ENCODE peak calls at places on chromosomes 4 and X, in four cellular contexts. Q is IMR-90, F is H1, G is H9. H is an unnamed sample.

GRCh38 chrX:115324194-115324593 is 34.7 kb downstream of the LUZP4 start:
- DNase-seq in F (no peak), G (no peak), Q (peak), H (no peak)

GRCh38 chrX:131853440-131853839 is 169.7 kb upstream of the STK26 start:
- DNase-seq in F (no peak), Q (no peak), G (no peak), H (no peak)

GRCh38 chr4:161404346-161405110 is 759.3 kb downstream of the FSTL5 start:
- DNase-seq in G (no peak), Q (no peak), F (no peak), H (peak)

GRCh38 chr4:57037982-57038604 is 59.4 kb downstream of the POLR2B start:
- DNase-seq in F (peak), Q (peak), G (peak), H (peak)

GRCh38 chr4:103498161-103499070 is 221.4 kb downstream of the TACR3 start:
- DNase-seq in G (no peak), Q (peak), F (no peak), H (peak)

GRCh38 chrX:40152173-40152705 is 54.5 kb upstream of the BCOR start:
- DNase-seq in F (peak), G (peak), Q (no peak), H (peak)

GRCh38 chrX:45788315-45788714 is 587.6 kb upstream of the DIPK2B start:
- DNase-seq in F (no peak), G (no peak), Q (no peak), H (no peak)

GRCh38 chrX:45428816-45429215 is 228.1 kb upstream of the DIPK2B start:
- DNase-seq in G (no peak), F (no peak), Q (no peak), H (no peak)

GRCh38 chrX:9797961-9798360 is 11.7 kb downstream of the SHROOM2 start:
- DNase-seq in F (no peak), Q (no peak), G (no peak), H (no peak)

GRCh38 chrX:150896632-150897031 is 1.8 kb downstream of the CD99L2 start:
- DNase-seq in F (no peak), G (no peak), Q (no peak), H (no peak)

GRCh38 chr4:10122236-10122932 is 5.8 kb upstream of the WDR1 start:
- DNase-seq in G (no peak), Q (no peak), F (no peak), H (no peak)

GRCh38 chrX:8632949-8633348 is 99.0 kb downstream of the ANOS1 start:
- DNase-seq in F (no peak), G (no peak), Q (no peak), H (no peak)

DNA sequence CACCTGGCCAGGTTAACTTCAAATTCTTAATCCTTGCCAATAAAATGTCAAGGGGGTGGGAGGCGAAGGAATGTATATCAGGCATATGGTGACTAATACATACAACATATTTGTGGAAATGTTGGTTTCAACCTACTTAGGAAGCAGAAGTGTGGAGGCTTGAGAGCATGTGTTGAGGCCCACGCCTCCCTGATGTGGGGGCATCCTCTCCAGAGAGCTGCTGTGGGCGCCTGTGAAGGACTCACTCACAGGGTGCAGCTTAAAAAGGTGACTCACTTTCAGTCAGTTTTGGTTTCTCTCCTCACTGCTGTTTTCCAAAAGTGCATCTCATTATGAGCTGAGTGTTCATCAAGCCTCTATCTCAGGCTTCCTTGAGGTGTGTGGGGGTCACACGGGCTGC is 27.5 kb downstream of the LNX1 start:
- DNase-seq in G (no peak), Q (peak), F (no peak), H (no peak)
- H3K4ac ChIP-seq in G (no peak), Q (peak), F (peak), H (no peak)

GRCh38 chrX:81174286-81174685 is 27.4 kb downstream of the HMGN5 start:
- DNase-seq in F (no peak), Q (peak), G (no peak), H (peak)
- H4K5ac ChIP-seq in F (no peak), Q (no peak), G (no peak), H (no peak)

GRCh38 chr4:169210516-169211108 is 60.1 kb downstream of the SH3RF1 start:
- DNase-seq in F (no peak), G (no peak), Q (no peak), H (no peak)

GRCh38 chr4:169207436-169208089 is 63.2 kb downstream of the SH3RF1 start:
- DNase-seq in F (no peak), G (no peak), Q (no peak), H (no peak)

GRCh38 chr4:169208516-169208915 is 62.2 kb downstream of the SH3RF1 start:
- DNase-seq in Q (peak), G (no peak), F (no peak), H (no peak)

GRCh38 chr4:169209388-169209883 is 61.3 kb downstream of the SH3RF1 start:
- DNase-seq in Q (no peak), G (no peak), F (no peak), H (peak)

DNA sequence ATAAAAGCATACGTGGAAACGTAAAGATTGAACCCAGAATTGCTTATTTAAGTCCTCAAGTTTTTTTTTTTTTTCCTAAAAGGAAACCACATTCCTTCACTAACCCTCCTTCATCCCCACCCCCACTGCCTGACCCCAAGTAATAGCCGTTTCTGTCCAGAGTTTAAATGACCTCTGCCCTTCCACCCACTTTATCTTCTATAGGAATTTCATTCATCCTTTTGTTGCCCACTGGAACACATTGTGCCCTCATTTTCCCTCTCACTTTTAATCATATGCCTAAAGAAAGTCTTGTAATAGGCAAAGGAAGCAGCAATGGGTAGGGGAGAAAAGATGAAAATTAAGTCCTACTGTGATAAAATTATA is 62.7 kb downstream of the SH3RF1 start:
- DNase-seq in Q (no peak), G (no peak), F (no peak), H (no peak)
- H3K56ac ChIP-seq in Q (no peak), G (no peak), F (no peak), H (no peak)

GRCh38 chr4:137470806-137471205 is 61.5 kb downstream of the PCDH18 start:
- DNase-seq in F (no peak), G (no peak), Q (no peak), H (no peak)

GRCh38 chr4:137471895-137472294 is 60.4 kb downstream of the PCDH18 start:
- DNase-seq in Q (peak), G (no peak), F (no peak), H (no peak)

GRCh38 chr4:137474711-137475301 is 57.5 kb downstream of the PCDH18 start:
- DNase-seq in F (no peak), Q (peak), G (no peak), H (no peak)

GRCh38 chr4:137468836-137469235 is 63.5 kb downstream of the PCDH18 start:
- DNase-seq in F (no peak), Q (no peak), G (no peak), H (no peak)

GRCh38 chr4:137471461-137471860 is 60.8 kb downstream of the PCDH18 start:
- DNase-seq in G (no peak), F (no peak), Q (peak), H (no peak)
- H3K4ac ChIP-seq in G (no peak), F (no peak), Q (no peak), H (no peak)

GRCh38 chr4:110266136-110266535 is 67.7 kb upstream of the ELOVL6 start:
- DNase-seq in G (no peak), F (no peak), Q (no peak), H (no peak)

GRCh38 chr4:110265001-110265400 is 66.6 kb upstream of the ELOVL6 start:
- DNase-seq in F (no peak), Q (no peak), G (no peak), H (no peak)

DNA sequence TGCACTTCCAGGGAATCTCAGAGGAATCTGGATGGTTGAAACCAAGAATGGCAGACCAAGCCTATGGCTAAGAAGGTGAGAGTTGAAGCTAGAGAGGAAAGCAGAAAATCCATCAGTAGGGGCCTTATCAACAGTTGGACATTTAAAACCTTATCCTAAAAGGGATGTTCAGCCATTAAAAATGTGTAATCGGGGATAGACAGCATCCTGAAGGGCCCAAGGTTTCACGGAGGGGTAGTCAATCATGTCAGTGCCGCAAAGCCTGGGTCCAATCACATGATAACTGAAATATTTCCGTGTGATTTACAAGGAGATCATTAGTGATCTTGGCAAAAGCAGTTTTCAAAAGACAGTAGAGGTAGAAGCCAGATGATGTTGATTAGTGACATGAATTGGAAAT is 61.9 kb upstream of the ELOVL6 start:
- DNase-seq in Q (no peak), F (no peak), G (no peak), H (no peak)
- H4K5ac ChIP-seq in Q (no peak), F (no peak), G (no peak), H (no peak)

DNA sequence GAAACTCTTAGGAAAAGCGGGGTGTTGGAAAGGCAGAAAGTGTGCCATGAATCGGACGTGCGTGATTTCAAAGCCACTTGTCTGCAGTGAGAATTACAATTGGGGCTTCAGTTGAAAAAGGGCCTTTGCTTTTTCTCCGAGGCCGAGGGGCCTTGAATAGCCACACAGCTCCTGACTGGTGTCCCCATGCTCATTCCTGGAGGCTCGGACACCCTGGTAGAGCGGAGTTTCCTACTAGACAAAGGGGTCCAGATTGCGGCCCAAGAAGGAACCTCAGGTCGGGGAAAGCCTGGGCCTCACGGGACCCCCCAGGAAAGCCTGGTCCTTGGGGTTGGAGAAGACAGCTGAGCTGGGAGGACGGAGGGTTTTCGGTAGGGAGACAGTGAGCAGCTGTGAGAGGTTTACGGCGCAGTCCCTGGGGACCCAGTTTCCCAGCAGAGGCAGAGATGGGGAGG is 3.1 kb upstream of the SHOX start:
- DNase-seq in Q (no peak), F (peak), G (peak), H (no peak)
- H3K56ac ChIP-seq in Q (no peak), F (no peak), G (no peak), H (no peak)

GRCh38 chr4:143514432-143514831 is 930 bp downstream of the SMARCA5 start:
- DNase-seq in F (peak), Q (peak), G (peak), H (peak)
- H3K4ac ChIP-seq in F (no peak), Q (peak), G (no peak), H (no peak)

H was measured in mesendoderm.